ENCODE peak calls at places on chromosomes 5 and 9, in nine cellular contexts. One of them, this sample, is unnamed.

GRCh38 chr5:39517800-39518199 is 93.0 kb upstream of the DAB2 start:
- DNase-seq in Caco-2: no peak
- DNase-seq in epithelial cell of esophagus: peak
- DNase-seq in AG09309: peak
- DNase-seq in fibroblast of lung: peak
- DNase-seq in psoas muscle: no peak
- DNase-seq in OCI-LY7: no peak
- DNase-seq in body of pancreas: no peak
- DNase-seq in right cardiac atrium: no peak
- DNase-seq in this sample: no peak

GRCh38 chr5:55668356-55668755 is 43.8 kb downstream of the SLC38A9 start:
- DNase-seq in Caco-2: no peak
- DNase-seq in epithelial cell of esophagus: peak
- DNase-seq in AG09309: peak
- DNase-seq in fibroblast of lung: peak
- DNase-seq in psoas muscle: no peak
- DNase-seq in OCI-LY7: peak
- DNase-seq in body of pancreas: no peak
- DNase-seq in right cardiac atrium: no peak
- DNase-seq in this sample: no peak

GRCh38 chr5:139394654-139395566 is at the start of gene PROB1:
- DNase-seq in Caco-2: no peak
- DNase-seq in epithelial cell of esophagus: no peak
- DNase-seq in AG09309: no peak
- DNase-seq in fibroblast of lung: no peak
- DNase-seq in psoas muscle: peak
- DNase-seq in OCI-LY7: no peak
- DNase-seq in body of pancreas: no peak
- DNase-seq in right cardiac atrium: peak
- DNase-seq in this sample: no peak

GRCh38 chr5:169814045-169814444 is 166.2 kb downstream of the INSYN2B start:
- DNase-seq in Caco-2: no peak
- DNase-seq in epithelial cell of esophagus: no peak
- DNase-seq in AG09309: no peak
- DNase-seq in fibroblast of lung: no peak
- DNase-seq in psoas muscle: no peak
- DNase-seq in OCI-LY7: no peak
- DNase-seq in body of pancreas: no peak
- DNase-seq in right cardiac atrium: no peak
- DNase-seq in this sample: no peak

GRCh38 chr9:79698988-79699387 is 127.2 kb downstream of the TLE4 start:
- DNase-seq in Caco-2: no peak
- DNase-seq in epithelial cell of esophagus: no peak
- DNase-seq in AG09309: no peak
- DNase-seq in fibroblast of lung: peak
- DNase-seq in psoas muscle: no peak
- DNase-seq in OCI-LY7: no peak
- DNase-seq in body of pancreas: no peak
- DNase-seq in right cardiac atrium: no peak
- DNase-seq in this sample: no peak

GRCh38 chr5:137945825-137946224 is 56.6 kb downstream of the PKD2L2 start:
- DNase-seq in Caco-2: no peak
- DNase-seq in epithelial cell of esophagus: no peak
- DNase-seq in AG09309: no peak
- DNase-seq in fibroblast of lung: no peak
- DNase-seq in psoas muscle: no peak
- DNase-seq in OCI-LY7: no peak
- DNase-seq in body of pancreas: no peak
- DNase-seq in right cardiac atrium: no peak
- DNase-seq in this sample: no peak

GRCh38 chr5:37308796-37309195 is 59.6 kb upstream of the CPLANE1 start:
- DNase-seq in Caco-2: no peak
- DNase-seq in epithelial cell of esophagus: peak
- DNase-seq in AG09309: peak
- DNase-seq in fibroblast of lung: no peak
- DNase-seq in psoas muscle: no peak
- DNase-seq in OCI-LY7: no peak
- DNase-seq in body of pancreas: no peak
- DNase-seq in right cardiac atrium: no peak
- DNase-seq in this sample: no peak

GRCh38 chr5:149362541-149362940 is 4.7 kb downstream of the PCYOX1L start:
- DNase-seq in Caco-2: no peak
- DNase-seq in epithelial cell of esophagus: no peak
- DNase-seq in AG09309: no peak
- DNase-seq in fibroblast of lung: no peak
- DNase-seq in psoas muscle: no peak
- DNase-seq in OCI-LY7: no peak
- DNase-seq in body of pancreas: no peak
- DNase-seq in right cardiac atrium: no peak
- DNase-seq in this sample: no peak

GRCh38 chr5:156918311-156918845 is 44.6 kb downstream of the TIMD4 start:
- DNase-seq in Caco-2: no peak
- DNase-seq in epithelial cell of esophagus: no peak
- DNase-seq in AG09309: no peak
- DNase-seq in fibroblast of lung: no peak
- DNase-seq in psoas muscle: no peak
- DNase-seq in OCI-LY7: no peak
- DNase-seq in body of pancreas: no peak
- DNase-seq in right cardiac atrium: no peak
- DNase-seq in this sample: no peak

GRCh38 chr5:145855842-145856267 is 17.0 kb downstream of the GRXCR2 start:
- DNase-seq in Caco-2: no peak
- DNase-seq in epithelial cell of esophagus: no peak
- DNase-seq in AG09309: no peak
- DNase-seq in fibroblast of lung: peak
- DNase-seq in psoas muscle: no peak
- DNase-seq in OCI-LY7: no peak
- DNase-seq in body of pancreas: no peak
- DNase-seq in right cardiac atrium: no peak
- DNase-seq in this sample: no peak

GRCh38 chr5:106392766-106393165 is 1278.0 kb downstream of the EFNA5 start:
- DNase-seq in Caco-2: no peak
- DNase-seq in epithelial cell of esophagus: peak
- DNase-seq in AG09309: no peak
- DNase-seq in fibroblast of lung: peak
- DNase-seq in psoas muscle: no peak
- DNase-seq in OCI-LY7: no peak
- DNase-seq in body of pancreas: no peak
- DNase-seq in right cardiac atrium: no peak
- DNase-seq in this sample: no peak

GRCh38 chr5:1343931-1344901 is 683 bp downstream of the CLPTM1L start:
- DNase-seq in Caco-2: peak
- DNase-seq in epithelial cell of esophagus: peak
- DNase-seq in AG09309: no peak
- DNase-seq in fibroblast of lung: peak
- DNase-seq in psoas muscle: no peak
- DNase-seq in OCI-LY7: peak
- DNase-seq in body of pancreas: no peak
- DNase-seq in right cardiac atrium: peak
- DNase-seq in this sample: no peak

GRCh38 chr5:139646111-139646510 is 2.0 kb upstream of the CXXC5 start:
- DNase-seq in Caco-2: no peak
- DNase-seq in epithelial cell of esophagus: no peak
- DNase-seq in AG09309: no peak
- DNase-seq in fibroblast of lung: no peak
- DNase-seq in psoas muscle: no peak
- DNase-seq in OCI-LY7: no peak
- DNase-seq in body of pancreas: no peak
- DNase-seq in right cardiac atrium: no peak
- DNase-seq in this sample: no peak

GRCh38 chr9:83296123-83296522 is 233.2 kb upstream of the RASEF start:
- DNase-seq in Caco-2: peak
- DNase-seq in epithelial cell of esophagus: no peak
- DNase-seq in AG09309: no peak
- DNase-seq in fibroblast of lung: no peak
- DNase-seq in psoas muscle: no peak
- DNase-seq in OCI-LY7: peak
- DNase-seq in body of pancreas: no peak
- DNase-seq in right cardiac atrium: no peak
- DNase-seq in this sample: peak

DNA sequence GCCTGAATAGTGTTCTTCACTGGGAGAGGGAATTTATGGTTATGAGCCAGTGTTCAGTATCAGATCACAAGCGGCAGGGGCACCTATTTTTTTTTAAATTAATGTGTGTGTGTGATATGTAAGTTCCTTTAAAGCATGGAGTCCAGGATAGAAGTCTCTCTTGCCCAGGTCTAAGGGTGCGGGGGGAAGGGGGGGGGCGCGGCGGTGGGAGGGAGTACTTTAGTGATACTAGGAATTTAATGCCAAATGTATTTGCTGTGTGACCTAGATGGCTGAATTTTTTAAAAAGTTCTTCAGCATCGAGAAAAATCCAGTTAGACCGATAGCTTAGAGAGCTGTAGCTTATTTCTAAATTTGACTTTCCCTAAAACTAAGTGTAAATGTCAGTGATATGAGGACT is 1.5 kb upstream of the FCHO2 start:
- DNase-seq in Caco-2: no peak
- DNase-seq in epithelial cell of esophagus: no peak
- DNase-seq in AG09309: no peak
- DNase-seq in fibroblast of lung: no peak
- DNase-seq in psoas muscle: no peak
- DNase-seq in OCI-LY7: no peak
- DNase-seq in body of pancreas: no peak
- DNase-seq in right cardiac atrium: no peak
- DNase-seq in this sample: no peak
- H3K4me3 ChIP-seq in Caco-2: no peak
- H3K4me3 ChIP-seq in epithelial cell of esophagus: no peak
- H3K4me3 ChIP-seq in AG09309: no peak
- H3K4me3 ChIP-seq in fibroblast of lung: no peak
- H3K4me3 ChIP-seq in psoas muscle: peak
- H3K4me3 ChIP-seq in OCI-LY7: no peak
- H3K4me3 ChIP-seq in body of pancreas: no peak
- H3K4me3 ChIP-seq in right cardiac atrium: no peak
- H3K4me3 ChIP-seq in this sample: no peak

GRCh38 chr9:121696935-121697334 is 45.5 kb downstream of the DAB2IP start:
- DNase-seq in Caco-2: no peak
- DNase-seq in epithelial cell of esophagus: no peak
- DNase-seq in AG09309: no peak
- DNase-seq in fibroblast of lung: no peak
- DNase-seq in psoas muscle: no peak
- DNase-seq in OCI-LY7: peak
- DNase-seq in body of pancreas: no peak
- DNase-seq in right cardiac atrium: no peak
- DNase-seq in this sample: no peak

GRCh38 chr9:121700831-121701419 is 49.5 kb downstream of the DAB2IP start:
- DNase-seq in Caco-2: no peak
- DNase-seq in epithelial cell of esophagus: peak
- DNase-seq in AG09309: no peak
- DNase-seq in fibroblast of lung: no peak
- DNase-seq in psoas muscle: peak
- DNase-seq in OCI-LY7: peak
- DNase-seq in body of pancreas: no peak
- DNase-seq in right cardiac atrium: peak
- DNase-seq in this sample: no peak

GRCh38 chr9:121700165-121700830 is 48.9 kb downstream of the DAB2IP start:
- DNase-seq in Caco-2: peak
- DNase-seq in epithelial cell of esophagus: peak
- DNase-seq in AG09309: no peak
- DNase-seq in fibroblast of lung: peak
- DNase-seq in psoas muscle: peak
- DNase-seq in OCI-LY7: peak
- DNase-seq in body of pancreas: peak
- DNase-seq in right cardiac atrium: peak
- DNase-seq in this sample: no peak

GRCh38 chr9:121699271-121700164 is 48.1 kb downstream of the DAB2IP start:
- DNase-seq in Caco-2: peak
- DNase-seq in epithelial cell of esophagus: peak
- DNase-seq in AG09309: no peak
- DNase-seq in fibroblast of lung: peak
- DNase-seq in psoas muscle: peak
- DNase-seq in OCI-LY7: peak
- DNase-seq in body of pancreas: peak
- DNase-seq in right cardiac atrium: peak
- DNase-seq in this sample: peak

DNA sequence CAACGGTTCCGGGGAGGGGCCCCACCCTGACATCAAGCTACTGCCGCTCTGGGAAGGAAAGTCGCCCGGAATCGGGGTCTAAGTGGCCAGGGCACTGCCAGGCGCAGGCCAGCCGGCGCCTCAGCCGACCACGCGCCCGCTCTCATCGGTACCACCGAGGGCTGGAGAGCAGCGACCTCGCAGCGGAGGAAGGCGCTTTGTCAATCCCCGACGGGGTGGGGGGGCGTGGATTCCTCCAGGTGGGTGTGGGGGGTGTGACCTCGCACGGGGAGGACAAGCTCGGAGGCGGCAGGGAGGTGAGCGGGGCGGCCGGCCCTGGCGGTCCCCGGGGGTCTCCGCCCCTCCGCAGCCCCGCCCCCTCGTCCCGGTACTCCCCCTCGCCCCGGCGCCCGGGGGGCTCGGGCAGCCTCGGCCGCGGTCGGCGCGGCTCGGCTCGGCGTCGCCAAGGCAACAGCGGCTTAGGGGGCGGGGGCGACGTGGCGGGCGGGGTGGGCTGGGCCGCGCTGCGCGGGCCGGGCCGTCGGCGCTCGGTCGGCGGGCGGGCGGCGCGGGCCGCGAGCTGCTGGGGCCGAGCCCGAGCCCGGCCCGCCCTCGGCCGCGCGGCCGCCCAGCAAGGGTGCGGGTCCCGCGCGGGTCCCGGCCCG is 47.3 kb downstream of the DAB2IP start:
- DNase-seq in Caco-2: peak
- DNase-seq in epithelial cell of esophagus: no peak
- DNase-seq in AG09309: no peak
- DNase-seq in fibroblast of lung: peak
- DNase-seq in psoas muscle: peak
- DNase-seq in OCI-LY7: peak
- DNase-seq in body of pancreas: no peak
- DNase-seq in right cardiac atrium: peak
- DNase-seq in this sample: no peak
- H3K4me3 ChIP-seq in Caco-2: peak
- H3K4me3 ChIP-seq in epithelial cell of esophagus: peak
- H3K4me3 ChIP-seq in AG09309: peak
- H3K4me3 ChIP-seq in fibroblast of lung: peak
- H3K4me3 ChIP-seq in psoas muscle: peak
- H3K4me3 ChIP-seq in OCI-LY7: peak
- H3K4me3 ChIP-seq in body of pancreas: no peak
- H3K4me3 ChIP-seq in right cardiac atrium: peak
- H3K4me3 ChIP-seq in this sample: peak

DNA sequence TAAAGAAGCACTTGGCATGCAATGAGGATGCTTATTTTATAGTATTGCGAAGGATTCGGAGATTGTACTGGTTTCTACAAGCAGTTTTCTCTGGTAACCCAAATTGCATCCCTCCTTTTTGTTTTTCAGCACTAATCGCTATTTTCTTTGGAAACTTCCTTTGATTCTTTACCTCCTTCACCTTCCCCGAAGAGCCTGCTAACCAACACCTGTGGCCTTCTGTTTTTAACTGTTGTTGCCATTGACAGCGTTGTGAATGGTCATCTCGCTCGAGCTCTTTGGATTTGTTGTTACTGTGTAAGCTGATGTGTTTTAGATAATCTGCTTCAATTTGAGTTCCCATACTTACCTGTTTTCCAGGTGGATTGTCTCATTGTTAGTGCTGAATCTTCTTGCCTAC is 1.1 kb downstream of the CNOT6 start:
- DNase-seq in Caco-2: no peak
- DNase-seq in epithelial cell of esophagus: peak
- DNase-seq in AG09309: no peak
- DNase-seq in fibroblast of lung: no peak
- DNase-seq in psoas muscle: no peak
- DNase-seq in OCI-LY7: no peak
- DNase-seq in body of pancreas: no peak
- DNase-seq in right cardiac atrium: no peak
- DNase-seq in this sample: no peak
- H3K4me3 ChIP-seq in Caco-2: peak
- H3K4me3 ChIP-seq in epithelial cell of esophagus: peak
- H3K4me3 ChIP-seq in AG09309: peak
- H3K4me3 ChIP-seq in fibroblast of lung: peak
- H3K4me3 ChIP-seq in psoas muscle: peak
- H3K4me3 ChIP-seq in OCI-LY7: peak
- H3K4me3 ChIP-seq in body of pancreas: peak
- H3K4me3 ChIP-seq in right cardiac atrium: peak
- H3K4me3 ChIP-seq in this sample: peak

GRCh38 chr9:26955222-26955903 is 849 bp upstream of the IFT74 start:
- DNase-seq in Caco-2: no peak
- DNase-seq in epithelial cell of esophagus: no peak
- DNase-seq in AG09309: no peak
- DNase-seq in fibroblast of lung: no peak
- DNase-seq in psoas muscle: no peak
- DNase-seq in OCI-LY7: peak
- DNase-seq in body of pancreas: peak
- DNase-seq in right cardiac atrium: no peak
- DNase-seq in this sample: no peak
- H3K4me3 ChIP-seq in Caco-2: peak
- H3K4me3 ChIP-seq in epithelial cell of esophagus: peak
- H3K4me3 ChIP-seq in AG09309: peak
- H3K4me3 ChIP-seq in fibroblast of lung: peak
- H3K4me3 ChIP-seq in psoas muscle: peak
- H3K4me3 ChIP-seq in OCI-LY7: peak
- H3K4me3 ChIP-seq in body of pancreas: peak
- H3K4me3 ChIP-seq in right cardiac atrium: peak
- H3K4me3 ChIP-seq in this sample: no peak

This sample was measured in Jurkat, Clone E6-1.